ENCODE peak calls at places on chromosomes 6 and 20, in nine cellular contexts. D is HEK293T; B is HTR-8/SVneo; A is SHP77; I is activated gamma-delta T cell treated with anti-CD3 and anti-CD28 coated beads, Interleukin-2, amount 50 U/mL, for 16 hours; C is activated CD8-positive, alpha-beta T cell treated with anti-CD3 and anti-CD28 coated beads for 36 hours; U is GM20000; V is activated naive CD4-positive, alpha-beta T cell treated with anti-CD3 and anti-CD28 coated beads for 36 hours; G is stimulated activated naive CD8-positive, alpha-beta T cell treated with anti-CD3 and anti-CD28 coated beads, Interleukin-15, Interleukin-2, amounts not matched to agents 100 U/mL and 50 U/mL, for 24 hours. J is an unnamed sample.

GRCh38 chr6:3630258-3630828 is 121.2 kb downstream of the PXDC1 start:
- DNase-seq in D (no peak), B (no peak), A (no peak), I (no peak), C (no peak), U (no peak), V (no peak), G (no peak), J (no peak)

GRCh38 chr20:50256577-50256976 is 65.9 kb downstream of the CEBPB start:
- DNase-seq in D (no peak), B (no peak), A (no peak), I (no peak), C (no peak), U (no peak), V (no peak), G (no peak), J (no peak)

GRCh38 chr6:101605874-101606273 is 212.4 kb downstream of the GRIK2 start:
- DNase-seq in D (peak; percentile 3), B (no peak), A (no peak), I (no peak), C (no peak), U (no peak), V (no peak), G (no peak), J (no peak)

GRCh38 chr6:139114741-139115140 is 20.1 kb upstream of the HECA start:
- DNase-seq in D (no peak), B (no peak), A (peak; percentile 87), I (no peak), C (no peak), U (no peak), V (no peak), G (no peak), J (peak; percentile 61)

GRCh38 chr6:37943436-37944058 is 124.0 kb downstream of the ZFAND3 start:
- DNase-seq in D (no peak), B (no peak), A (no peak), I (no peak), C (no peak), U (peak; percentile 11), V (no peak), G (no peak), J (no peak)

GRCh38 chr6:35216832-35217811 is 3.4 kb downstream of the SCUBE3 start:
- DNase-seq in D (peak; percentile 44), B (no peak), A (no peak), I (no peak), C (no peak), U (no peak), V (no peak), G (no peak), J (no peak)

GRCh38 chr6:128516514-128516898 is 3.9 kb downstream of the PTPRK start:
- DNase-seq in D (peak; percentile 36), B (no peak), A (no peak), I (no peak), C (no peak), U (no peak), V (no peak), G (no peak), J (no peak)

GRCh38 chr6:146670161-146670560 is 71.4 kb downstream of the ADGB start:
- DNase-seq in D (no peak), B (no peak), A (no peak), I (no peak), C (no peak), U (no peak), V (no peak), G (no peak), J (no peak)

GRCh38 chr6:48542191-48542590 is 431.2 kb upstream of the PTCHD4 start:
- DNase-seq in D (no peak), B (no peak), A (no peak), I (no peak), C (no peak), U (no peak), V (no peak), G (no peak), J (no peak)

GRCh38 chr20:1813101-1813529 is 82.1 kb upstream of the SIRPA start:
- DNase-seq in D (no peak), B (no peak), A (no peak), I (no peak), C (no peak), U (no peak), V (no peak), G (no peak), J (no peak)

GRCh38 chr6:163645560-163645959 is 231.0 kb downstream of the QKI start:
- DNase-seq in D (no peak), B (no peak), A (no peak), I (no peak), C (no peak), U (no peak), V (no peak), G (no peak), J (no peak)

GRCh38 chr6:168050225-168050796 is 28.7 kb downstream of the FRMD1 start:
- DNase-seq in D (no peak), B (no peak), A (no peak), I (no peak), C (no peak), U (no peak), V (no peak), G (no peak), J (no peak)

GRCh38 chr20:46520976-46521579 is 7.7 kb upstream of the ZNF334 start:
- DNase-seq in D (peak; percentile 66), B (peak; percentile 81), A (peak; percentile 72), I (peak; percentile 36), C (peak; percentile 68), U (peak; percentile 73), V (peak; percentile 70), G (peak; percentile 43), J (peak; percentile 83)

GRCh38 chr6:106099235-106099537 is 13.1 kb downstream of the PRDM1 start:
- DNase-seq in D (no peak), B (no peak), A (no peak), I (no peak), C (no peak), U (no peak), V (no peak), G (no peak), J (no peak)

GRCh38 chr6:93779086-93779858 is 359.9 kb upstream of the EPHA7 start:
- DNase-seq in D (no peak), B (no peak), A (no peak), I (no peak), C (no peak), U (no peak), V (no peak), G (no peak), J (no peak)

GRCh38 chr6:79544939-79545450 is 7.8 kb upstream of the LCA5 start:
- DNase-seq in D (peak; percentile 80), B (peak; percentile 83), A (peak; percentile 93), I (no peak), C (peak; percentile 2), U (peak; percentile 74), V (no peak), G (no peak), J (peak; percentile 50)

GRCh38 chr20:59154317-59155013 is 9.2 kb upstream of the ZNF831 start:
- DNase-seq in D (no peak), B (no peak), A (no peak), I (no peak), C (no peak), U (no peak), V (no peak), G (no peak), J (no peak)

GRCh38 chr6:30782425-30783014 is 38.2 kb upstream of the IER3 start:
- DNase-seq in D (no peak), B (no peak), A (no peak), I (no peak), C (no peak), U (no peak), V (no peak), G (no peak), J (no peak)

GRCh38 chr6:903746-904145 is 210.8 kb upstream of the EXOC2 start:
- DNase-seq in D (no peak), B (peak; percentile 11), A (no peak), I (no peak), C (no peak), U (no peak), V (no peak), G (no peak), J (no peak)

GRCh38 chr20:59839372-59839771 is 94.1 kb downstream of the SYCP2 start:
- DNase-seq in D (no peak), B (no peak), A (no peak), I (no peak), C (no peak), U (no peak), V (no peak), G (no peak), J (no peak)

GRCh38 chr6:110654096-110654820 is 161.0 kb downstream of the CDK19 start:
- DNase-seq in D (no peak), B (no peak), A (no peak), I (no peak), C (no peak), U (no peak), V (no peak), G (no peak), J (no peak)

GRCh38 chr20:3866464-3866863 is 19.8 kb downstream of the MAVS start:
- DNase-seq in D (no peak), B (no peak), A (no peak), I (no peak), C (no peak), U (no peak), V (no peak), G (no peak), J (no peak)

GRCh38 chr6:56977192-56977591 is 22.3 kb downstream of the BEND6 start:
- DNase-seq in D (no peak), B (no peak), A (no peak), I (no peak), C (no peak), U (no peak), V (no peak), G (no peak), J (no peak)

GRCh38 chr6:168574699-168575195 is 133.8 kb downstream of the SMOC2 start:
- DNase-seq in D (no peak), B (no peak), A (no peak), I (no peak), C (no peak), U (no peak), V (no peak), G (no peak), J (no peak)

GRCh38 chr6:123030292-123030691 is 34.3 kb downstream of the CLVS2 start:
- DNase-seq in D (no peak), B (no peak), A (no peak), I (no peak), C (no peak), U (no peak), V (no peak), G (no peak), J (no peak)

GRCh38 chr6:446418-447366 is 55.1 kb downstream of the IRF4 start:
- DNase-seq in D (no peak), B (no peak), A (no peak), I (peak; percentile 84), C (peak; percentile 97), U (peak; percentile 7), V (peak; percentile 96), G (peak; percentile 91), J (no peak)

GRCh38 chr6:101462576-101462975 is 69.1 kb downstream of the GRIK2 start:
- DNase-seq in D (no peak), B (peak; percentile 0), A (no peak), I (no peak), C (no peak), U (no peak), V (no peak), G (no peak), J (no peak)

GRCh38 chr6:132818404-132819359 is 4.3 kb downstream of the RPS12 start:
- DNase-seq in D (no peak), B (no peak), A (no peak), I (no peak), C (peak; percentile 9), U (no peak), V (no peak), G (peak; percentile 37), J (peak; percentile 62)

GRCh38 chr6:36625161-36625919 is 31.2 kb downstream of the SRSF3 start:
- DNase-seq in D (no peak), B (no peak), A (peak; percentile 39), I (no peak), C (no peak), U (no peak), V (no peak), G (no peak), J (no peak)

GRCh38 chr6:53615633-53616449 is 49.7 kb downstream of the KLHL31 start:
- DNase-seq in D (no peak), B (peak; percentile 22), A (peak; percentile 61), I (no peak), C (no peak), U (no peak), V (peak; percentile 12), G (no peak), J (no peak)

GRCh38 chr20:24781061-24781980 is 167.7 kb upstream of the CST7 start:
- DNase-seq in D (peak; percentile 25), B (peak; percentile 34), A (peak; percentile 23), I (no peak), C (peak; percentile 49), U (no peak), V (peak; percentile 60), G (peak; percentile 21), J (peak; percentile 71)

J was measured in Karpas-422.